ENCODE peak calls at places on chromosomes 4 and X, in four cellular contexts. L, Q, G and Y are unnamed samples.

GRCh38 chr4:53987761-53988171 is 76.6 kb downstream of the CHIC2 start:
- DNase-seq in L (no peak), Q (no peak), G (peak; percentile 16), Y (no peak)

GRCh38 chrX:13283512-13283911 is 36.3 kb downstream of the ATXN3L start:
- DNase-seq in L (no peak), Q (peak; percentile 63), G (no peak), Y (no peak)

GRCh38 chr4:30952526-30953219 is 232.5 kb downstream of the PCDH7 start:
- DNase-seq in L (no peak), Q (no peak), G (no peak), Y (no peak)

GRCh38 chr4:20248155-20248558 is 3.5 kb upstream of the SLIT2 start:
- DNase-seq in L (no peak), Q (peak; percentile 9), G (peak; percentile 1), Y (peak; percentile 30)

GRCh38 chr4:188295899-188296298 is 156.7 kb downstream of the TRIML1 start:
- DNase-seq in L (no peak), Q (no peak), G (no peak), Y (no peak)

GRCh38 chr4:105453550-105454201 is 20.2 kb downstream of the PPA2 start:
- DNase-seq in L (no peak), Q (no peak), G (no peak), Y (no peak)

GRCh38 chr4:55395529-55396304 is at the start of gene TMEM165:
- DNase-seq in L (peak; percentile 41), Q (peak; percentile 94), G (peak; percentile 77), Y (peak; percentile 86)

GRCh38 chr4:87838207-87838606 is 5.4 kb downstream of the MEPE start:
- DNase-seq in L (no peak), Q (peak; percentile 11), G (no peak), Y (no peak)

GRCh38 chrX:34656842-34657780 is at the start of gene TMEM47:
- DNase-seq in L (no peak), Q (peak; percentile 34), G (no peak), Y (peak; percentile 71)

GRCh38 chr4:38078590-38079381 is 118.6 kb downstream of the PTTG2 start:
- DNase-seq in L (no peak), Q (no peak), G (peak; percentile 65), Y (no peak)

GRCh38 chr4:111847256-111848108 is 297.8 kb upstream of the FAM241A start:
- DNase-seq in L (no peak), Q (no peak), G (peak; percentile 6), Y (peak; percentile 19)

GRCh38 chr4:173527103-173527876 is 2.7 kb downstream of the HAND2 start:
- DNase-seq in L (no peak), Q (peak; percentile 36), G (no peak), Y (no peak)

GRCh38 chrX:153851981-153852380 is 21.6 kb upstream of the PDZD4 start:
- DNase-seq in L (no peak), Q (no peak), G (no peak), Y (no peak)

GRCh38 chrX:46959101-46959500 is 46.9 kb downstream of the JADE3 start:
- DNase-seq in L (no peak), Q (no peak), G (no peak), Y (no peak)

GRCh38 chrX:44012484-44013096 is 39.4 kb upstream of the NDP start:
- DNase-seq in L (no peak), Q (no peak), G (no peak), Y (no peak)

GRCh38 chrX:123884809-123885408 is 25.1 kb downstream of the XIAP start:
- DNase-seq in L (no peak), Q (peak; percentile 55), G (peak; percentile 31), Y (peak; percentile 65)

GRCh38 chr4:140643571-140644055 is 74.9 kb upstream of the UCP1 start:
- DNase-seq in L (no peak), Q (no peak), G (no peak), Y (no peak)
- TF ChIP-seq FOXM1 in L (no peak), Q (no peak), G (no peak), Y (no peak)

GRCh38 chrX:40644175-40644574 is 3.2 kb downstream of the CXorf38 start:
- DNase-seq in L (no peak), Q (peak; percentile 12), G (no peak), Y (no peak)
- TF ChIP-seq BHLHE40 in L (no peak), Q (peak; percentile 13), G (no peak), Y (no peak)

GRCh38 chr4:169311643-169312365 is 41.0 kb upstream of the SH3RF1 start:
- DNase-seq in L (peak; percentile 30), Q (peak; percentile 46), G (peak; percentile 73), Y (peak; percentile 72)

GRCh38 chr4:169315530-169316306 is 45.0 kb upstream of the SH3RF1 start:
- DNase-seq in L (no peak), Q (no peak), G (no peak), Y (no peak)

GRCh38 chr4:169312690-169313422 is 42.1 kb upstream of the SH3RF1 start:
- DNase-seq in L (no peak), Q (no peak), G (no peak), Y (no peak)

GRCh38 chr4:169313732-169314131 is 43.0 kb upstream of the SH3RF1 start:
- DNase-seq in L (no peak), Q (no peak), G (no peak), Y (no peak)

GRCh38 chr4:169314906-169315305 is 44.1 kb upstream of the SH3RF1 start:
- DNase-seq in L (no peak), Q (peak; percentile 19), G (peak; percentile 91), Y (peak; percentile 61)
- TF ChIP-seq FOXM1 in L (no peak), Q (no peak), G (no peak), Y (no peak)

DNA sequence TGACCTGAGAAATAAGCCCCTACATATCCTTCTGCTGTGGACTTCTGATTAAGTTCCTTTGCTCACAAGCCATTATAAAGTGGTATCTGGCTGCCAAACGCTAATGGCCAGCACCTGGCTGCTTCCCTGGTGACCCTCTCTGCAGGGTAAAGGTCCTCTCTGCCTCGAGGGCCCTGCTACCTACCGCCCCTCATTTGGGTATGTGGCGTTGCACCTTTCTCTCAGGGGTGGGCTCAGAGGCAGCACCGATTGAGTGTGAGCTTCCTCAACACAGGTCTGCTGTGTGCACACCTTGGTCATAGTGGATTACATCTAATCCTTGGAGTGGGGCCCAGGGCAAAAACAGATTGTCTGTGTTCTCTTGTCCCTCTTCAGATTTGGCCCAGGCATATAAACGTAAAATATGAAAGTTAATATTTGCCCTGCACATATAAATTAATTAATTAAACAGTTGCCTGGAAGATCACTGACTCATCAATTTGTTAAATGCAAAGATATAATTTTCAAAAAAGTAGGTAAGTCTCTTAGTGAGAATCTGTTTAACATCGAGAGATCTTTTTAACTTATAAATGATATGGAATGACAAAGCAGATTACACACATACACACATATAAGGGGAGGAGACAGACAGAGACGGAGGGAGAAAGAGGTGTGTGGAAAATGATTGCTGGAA is 174.5 kb upstream of the SMIM31 start:
- DNase-seq in L (no peak), Q (no peak), G (no peak), Y (no peak)
- TF ChIP-seq BHLHE40 in L (no peak), Q (no peak), G (no peak), Y (no peak)

GRCh38 chr4:170675568-170676262 is 586.0 kb upstream of the AADAT start:
- DNase-seq in L (no peak), Q (no peak), G (no peak), Y (no peak)
- TF ChIP-seq FOXM1 in L (no peak), Q (no peak), G (no peak), Y (no peak)

GRCh38 chr4:1458581-1458980 is 52.3 kb upstream of the NKX1-1 start:
- DNase-seq in L (no peak), Q (no peak), G (no peak), Y (no peak)
- TF ChIP-seq BHLHE40 in L (no peak), Q (no peak), G (no peak), Y (no peak)

GRCh38 chrX:133495464-133496391 is 80.4 kb upstream of the GPC4 start:
- DNase-seq in L (no peak), Q (no peak), G (no peak), Y (no peak)
- TF ChIP-seq FOXM1 in L (no peak), Q (no peak), G (no peak), Y (no peak)

DNA sequence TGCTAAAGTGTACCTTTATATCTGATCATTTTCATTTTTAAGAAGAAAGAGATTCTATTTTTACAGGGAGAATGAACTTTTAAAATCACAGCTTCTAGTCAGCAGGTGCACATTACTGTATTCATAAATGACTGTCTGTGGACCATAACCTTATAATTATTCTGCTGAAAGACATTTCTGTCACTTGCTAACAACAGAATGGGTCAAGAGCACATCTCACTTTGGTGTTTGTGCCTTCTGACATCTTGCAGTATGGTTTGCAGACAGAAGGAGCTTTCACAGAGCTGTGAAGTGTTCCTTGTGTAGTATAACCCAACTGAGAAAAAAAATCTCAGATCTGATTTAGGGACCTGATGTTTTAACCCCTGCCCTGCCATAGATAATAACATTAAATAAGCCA is 131.4 kb upstream of the CTSO start:
- DNase-seq in L (no peak), Q (no peak), G (no peak), Y (no peak)
- TF ChIP-seq BHLHE40 in L (no peak), Q (no peak), G (no peak), Y (no peak)

GRCh38 chr4:142752331-142752830 is 93.7 kb downstream of the INPP4B start:
- DNase-seq in L (no peak), Q (no peak), G (no peak), Y (no peak)
- TF ChIP-seq FOXM1 in L (no peak), Q (no peak), G (no peak), Y (no peak)

DNA sequence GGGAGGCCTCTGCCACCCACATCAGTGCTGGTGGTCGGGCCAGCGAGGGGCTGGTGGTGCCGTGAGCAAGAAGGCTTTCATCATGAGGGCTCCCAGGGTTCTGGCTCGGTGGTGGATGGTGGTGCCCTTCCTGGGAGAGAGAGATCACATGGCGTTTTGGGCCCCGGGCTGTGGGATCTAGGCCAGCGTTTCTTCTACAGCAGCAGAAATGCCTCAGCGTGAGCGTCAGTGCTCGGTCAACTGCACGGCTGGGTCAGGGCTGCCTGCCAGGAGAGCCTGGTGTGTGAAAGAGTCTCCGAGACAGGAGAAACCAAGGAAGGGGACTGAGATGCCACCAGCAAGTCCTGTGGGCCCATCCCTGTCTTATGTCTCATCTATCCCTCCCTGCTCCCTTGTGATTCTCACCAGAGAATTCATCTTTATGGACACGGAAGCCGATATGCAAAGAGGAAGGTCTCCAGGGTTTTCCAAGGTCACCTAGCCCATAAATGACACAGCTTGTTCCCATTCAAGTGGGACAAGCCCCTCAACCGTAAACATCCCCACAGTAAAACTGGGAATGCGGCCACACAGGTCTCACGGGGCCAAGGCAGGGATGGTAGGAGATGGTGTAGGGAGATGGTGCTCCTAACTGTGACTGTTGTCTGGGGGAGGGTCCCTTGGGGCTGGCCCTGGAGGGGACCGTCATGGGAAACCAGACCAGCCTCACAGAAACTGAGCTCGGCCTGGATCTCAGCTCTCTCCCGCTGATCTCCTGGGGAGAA is 99.2 kb downstream of the SORCS2 start:
- DNase-seq in L (no peak), Q (no peak), G (no peak), Y (no peak)
- TF ChIP-seq BHLHE40 in L (no peak), Q (no peak), G (no peak), Y (no peak)